ENCODE peak calls at places on chromosomes 13 and 19, in nine cellular contexts. One of them, this sample, is unnamed.

GRCh38 chr13:20080377-20081164 is 80.3 kb downstream of the GJA3 start:
- DNase-seq in activated T-cell treated with anti-CD3 and anti-CD28 coated beads, Interleukin-2, amount 50 U/mL, for 72 hours: no peak
- DNase-seq in GM18507: no peak
- DNase-seq in A172: no peak
- DNase-seq in activated gamma-delta T cell treated with Interleukin-2 at 50 U/mL for 16 hours: no peak
- DNase-seq in right cardiac atrium: no peak
- DNase-seq in NCI-H1436: no peak
- DNase-seq in AG09309: no peak
- DNase-seq in NCI-H774: no peak
- DNase-seq in this sample: no peak

GRCh38 chr13:111153977-111154332 is 38.8 kb downstream of the ARHGEF7 start:
- DNase-seq in activated T-cell treated with anti-CD3 and anti-CD28 coated beads, Interleukin-2, amount 50 U/mL, for 72 hours: no peak
- DNase-seq in GM18507: no peak
- DNase-seq in A172: peak; percentile 22
- DNase-seq in activated gamma-delta T cell treated with Interleukin-2 at 50 U/mL for 16 hours: peak; percentile 44
- DNase-seq in right cardiac atrium: no peak
- DNase-seq in NCI-H1436: no peak
- DNase-seq in AG09309: no peak
- DNase-seq in NCI-H774: no peak
- DNase-seq in this sample: no peak

GRCh38 chr19:45716314-45717130 is 14.2 kb downstream of the FBXO46 start:
- DNase-seq in activated T-cell treated with anti-CD3 and anti-CD28 coated beads, Interleukin-2, amount 50 U/mL, for 72 hours: no peak
- DNase-seq in GM18507: no peak
- DNase-seq in A172: no peak
- DNase-seq in activated gamma-delta T cell treated with Interleukin-2 at 50 U/mL for 16 hours: no peak
- DNase-seq in right cardiac atrium: no peak
- DNase-seq in NCI-H1436: no peak
- DNase-seq in AG09309: no peak
- DNase-seq in NCI-H774: no peak
- DNase-seq in this sample: no peak

GRCh38 chr19:56839665-56840451 is 668 bp downstream of the PEG3 start:
- DNase-seq in activated T-cell treated with anti-CD3 and anti-CD28 coated beads, Interleukin-2, amount 50 U/mL, for 72 hours: peak; percentile 6
- DNase-seq in GM18507: no peak
- DNase-seq in A172: no peak
- DNase-seq in activated gamma-delta T cell treated with Interleukin-2 at 50 U/mL for 16 hours: no peak
- DNase-seq in right cardiac atrium: peak; percentile 97
- DNase-seq in NCI-H1436: no peak
- DNase-seq in AG09309: no peak
- DNase-seq in NCI-H774: no peak
- DNase-seq in this sample: no peak

GRCh38 chr19:18815673-18816072 is 16.1 kb upstream of the UPF1 start:
- DNase-seq in activated T-cell treated with anti-CD3 and anti-CD28 coated beads, Interleukin-2, amount 50 U/mL, for 72 hours: no peak
- DNase-seq in GM18507: no peak
- DNase-seq in A172: no peak
- DNase-seq in activated gamma-delta T cell treated with Interleukin-2 at 50 U/mL for 16 hours: no peak
- DNase-seq in right cardiac atrium: no peak
- DNase-seq in NCI-H1436: no peak
- DNase-seq in AG09309: no peak
- DNase-seq in NCI-H774: no peak
- DNase-seq in this sample: no peak

GRCh38 chr19:51541458-51542357 is 10.2 kb upstream of the SIGLEC6 start:
- DNase-seq in activated T-cell treated with anti-CD3 and anti-CD28 coated beads, Interleukin-2, amount 50 U/mL, for 72 hours: no peak
- DNase-seq in GM18507: no peak
- DNase-seq in A172: no peak
- DNase-seq in activated gamma-delta T cell treated with Interleukin-2 at 50 U/mL for 16 hours: no peak
- DNase-seq in right cardiac atrium: no peak
- DNase-seq in NCI-H1436: no peak
- DNase-seq in AG09309: no peak
- DNase-seq in NCI-H774: no peak
- DNase-seq in this sample: no peak

GRCh38 chr13:112722433-112723250 is 32.8 kb downstream of the ATP11A start:
- DNase-seq in activated T-cell treated with anti-CD3 and anti-CD28 coated beads, Interleukin-2, amount 50 U/mL, for 72 hours: no peak
- DNase-seq in GM18507: no peak
- DNase-seq in A172: peak; percentile 98
- DNase-seq in activated gamma-delta T cell treated with Interleukin-2 at 50 U/mL for 16 hours: no peak
- DNase-seq in right cardiac atrium: peak; percentile 81
- DNase-seq in NCI-H1436: no peak
- DNase-seq in AG09309: peak; percentile 72
- DNase-seq in NCI-H774: no peak
- DNase-seq in this sample: no peak

GRCh38 chr13:32086366-32086765 is 54.8 kb downstream of the FRY start:
- DNase-seq in activated T-cell treated with anti-CD3 and anti-CD28 coated beads, Interleukin-2, amount 50 U/mL, for 72 hours: no peak
- DNase-seq in GM18507: no peak
- DNase-seq in A172: no peak
- DNase-seq in activated gamma-delta T cell treated with Interleukin-2 at 50 U/mL for 16 hours: no peak
- DNase-seq in right cardiac atrium: no peak
- DNase-seq in NCI-H1436: no peak
- DNase-seq in AG09309: peak; percentile 10
- DNase-seq in NCI-H774: no peak
- DNase-seq in this sample: no peak

GRCh38 chr19:17677002-17677401 is 11.2 kb downstream of the UNC13A start:
- DNase-seq in activated T-cell treated with anti-CD3 and anti-CD28 coated beads, Interleukin-2, amount 50 U/mL, for 72 hours: no peak
- DNase-seq in GM18507: no peak
- DNase-seq in A172: no peak
- DNase-seq in activated gamma-delta T cell treated with Interleukin-2 at 50 U/mL for 16 hours: no peak
- DNase-seq in right cardiac atrium: no peak
- DNase-seq in NCI-H1436: no peak
- DNase-seq in AG09309: no peak
- DNase-seq in NCI-H774: no peak
- DNase-seq in this sample: no peak